ENCODE peak calls at places on chromosome 10, in nine cellular contexts. A is lower leg skin, O is ovary, B is heart left ventricle, G is IMR-90, T is A549, S is HCT116, X is GM12891, M is transverse colon. C is an unnamed sample.

GRCh38 chr10:35752469-35753450 is 110.7 kb upstream of the FZD8 start:
- DNase-seq in O (no peak), G (no peak), S (no peak), T (no peak), X (no peak), B (peak), A (no peak), M (no peak), C (no peak)

GRCh38 chr10:101244321-101245050 is 15.2 kb upstream of the LBX1 start:
- DNase-seq in T (peak), X (no peak), G (peak), O (no peak), B (no peak), A (no peak), S (peak), M (no peak), C (no peak)

GRCh38 chr10:50033481-50033880 is 34.3 kb upstream of the WASHC2A start:
- DNase-seq in M (no peak), T (no peak), S (no peak), A (no peak), B (no peak), X (no peak), O (no peak), G (peak), C (no peak)

GRCh38 chr10:71980181-71981023 is 16.2 kb downstream of the CHST3 start:
- DNase-seq in G (peak), X (no peak), M (no peak), O (no peak), T (no peak), B (no peak), S (no peak), A (no peak), C (no peak)

GRCh38 chr10:46550076-46550790 is 6.2 kb downstream of the GPRIN2 start:
- DNase-seq in T (no peak), G (no peak), B (peak), S (no peak), X (peak), O (peak), A (no peak), M (peak), C (peak)

GRCh38 chr10:91313-91712 is 42.2 kb upstream of the TUBB8 start:
- DNase-seq in M (no peak), X (no peak), B (no peak), T (no peak), G (no peak), S (no peak), O (no peak), A (no peak), C (no peak)

GRCh38 chr10:123117644-123118409 is 17.9 kb upstream of the HMX3 start:
- DNase-seq in M (no peak), X (no peak), T (no peak), O (no peak), G (no peak), S (no peak), A (no peak), B (no peak), C (no peak)

GRCh38 chr10:18658992-18659783 is at the start of gene ARL5B:
- DNase-seq in A (peak), M (peak), G (peak), S (peak), X (peak), T (peak), O (peak), B (peak), C (peak)

GRCh38 chr10:91296471-91296870 is 76.0 kb downstream of the PCGF5 start:
- DNase-seq in A (no peak), T (peak), O (no peak), B (no peak), M (no peak), G (no peak), S (peak), X (no peak), C (no peak)

GRCh38 chr10:72574636-72575035 is 51.2 kb downstream of the MICU1 start:
- DNase-seq in S (no peak), O (no peak), A (no peak), T (no peak), M (no peak), G (no peak), X (no peak), B (no peak), C (no peak)

GRCh38 chr10:45644527-45644926 is 28.0 kb downstream of the ZFAND4 start:
- DNase-seq in G (no peak), O (no peak), B (no peak), X (no peak), T (no peak), S (no peak), A (no peak), M (no peak), C (no peak)

GRCh38 chr10:129710510-129710847 is 243.4 kb downstream of the MGMT start:
- DNase-seq in M (no peak), B (no peak), A (no peak), O (no peak), X (no peak), S (no peak), G (no peak), T (no peak), C (peak)

GRCh38 chr10:101056365-101057151 is 5.2 kb upstream of the KAZALD1 start:
- DNase-seq in G (no peak), S (no peak), B (no peak), T (no peak), A (no peak), O (no peak), M (no peak), X (no peak), C (no peak)

GRCh38 chr10:132096863-132097478 is 31.2 kb downstream of the JAKMIP3 start:
- DNase-seq in O (no peak), B (no peak), A (no peak), S (no peak), M (no peak), G (no peak), T (no peak), X (no peak), C (no peak)

GRCh38 chr10:78182841-78183240 is 149.2 kb downstream of the RPS24 start:
- DNase-seq in A (no peak), X (no peak), M (no peak), T (no peak), O (no peak), G (no peak), S (no peak), B (no peak), C (no peak)

GRCh38 chr10:99676435-99676834 is 17.1 kb downstream of the ENTPD7 start:
- DNase-seq in B (no peak), T (no peak), O (no peak), M (no peak), G (peak), S (no peak), A (no peak), X (no peak), C (no peak)

GRCh38 chr10:133070402-133070801 is 17.3 kb upstream of the ADGRA1 start:
- DNase-seq in A (no peak), B (no peak), S (no peak), O (no peak), T (no peak), G (no peak), M (no peak), X (no peak), C (no peak)

GRCh38 chr10:97713351-97713827 is at the start of gene MARVELD1:
- DNase-seq in A (peak), M (peak), B (peak), G (peak), T (peak), S (no peak), O (peak), X (peak), C (no peak)

GRCh38 chr10:28375399-28376354 is 72.8 kb upstream of the MPP7 start:
- DNase-seq in G (peak), O (no peak), T (peak), B (no peak), S (peak), M (peak), A (no peak), X (no peak), C (no peak)

GRCh38 chr10:129466703-129467345 is at the start of gene MGMT:
- DNase-seq in S (peak), O (peak), B (peak), G (peak), M (peak), T (peak), X (peak), A (peak), C (peak)

GRCh38 chr10:88062385-88062784 is 199.0 kb downstream of the PTEN start:
- DNase-seq in T (no peak), O (no peak), B (no peak), G (peak), S (no peak), X (no peak), M (no peak), A (no peak), C (no peak)

GRCh38 chr10:126481181-126481580 is 92.9 kb upstream of the ADAM12 start:
- DNase-seq in G (no peak), X (no peak), A (no peak), O (no peak), S (no peak), T (no peak), B (no peak), M (no peak), C (no peak)

GRCh38 chr10:26372513-26373354 is 65.4 kb upstream of the APBB1IP start:
- DNase-seq in G (no peak), T (no peak), O (no peak), A (no peak), B (no peak), S (no peak), M (no peak), X (no peak), C (no peak)

GRCh38 chr10:75084834-75085384 is 26.5 kb upstream of the SAMD8 start:
- DNase-seq in B (no peak), M (no peak), S (no peak), T (no peak), O (no peak), X (no peak), G (no peak), A (no peak), C (no peak)

GRCh38 chr10:8600192-8600591 is 545.7 kb downstream of the GATA3 start:
- DNase-seq in M (no peak), O (no peak), A (no peak), T (peak), X (no peak), G (no peak), B (no peak), S (no peak), C (no peak)

GRCh38 chr10:58513189-58514101 is 773 bp downstream of the BICC1 start:
- DNase-seq in G (peak), O (peak), X (no peak), M (peak), T (peak), B (peak), A (peak), S (no peak), C (no peak)

GRCh38 chr10:122188706-122189105 is 82.4 kb upstream of the BTBD16 start:
- DNase-seq in G (no peak), S (no peak), M (no peak), X (no peak), A (no peak), O (no peak), B (no peak), T (no peak), C (no peak)

GRCh38 chr10:91590142-91590903 is 42.5 kb downstream of the PPP1R3C start:
- DNase-seq in S (no peak), G (peak), A (peak), M (peak), O (peak), X (no peak), B (peak), T (peak), C (no peak)

GRCh38 chr10:52779541-52780390 is 7.2 kb upstream of the MBL2 start:
- DNase-seq in A (no peak), B (peak), T (peak), S (peak), G (peak), M (peak), O (no peak), X (peak), C (peak)

GRCh38 chr10:103793920-103794883 is 61.2 kb downstream of the SH3PXD2A start:
- DNase-seq in X (no peak), B (no peak), M (peak), A (no peak), S (no peak), O (no peak), T (peak), G (no peak), C (peak)

GRCh38 chr10:25105262-25105661 is 69.5 kb upstream of the GPR158 start:
- DNase-seq in G (no peak), T (no peak), A (no peak), X (no peak), O (no peak), S (no peak), B (no peak), M (no peak), C (no peak)

GRCh38 chr10:78071140-78071856 is 37.6 kb downstream of the RPS24 start:
- DNase-seq in A (no peak), B (no peak), M (no peak), G (no peak), T (no peak), O (no peak), S (no peak), X (no peak), C (no peak)

GRCh38 chr10:79111427-79111826 is 42.7 kb downstream of the ZMIZ1 start:
- DNase-seq in T (peak), M (no peak), G (peak), S (no peak), X (no peak), A (no peak), B (no peak), O (no peak), C (no peak)

GRCh38 chr10:12663863-12664262 is 314.5 kb downstream of the CAMK1D start:
- DNase-seq in M (no peak), O (no peak), T (no peak), X (no peak), B (no peak), G (no peak), S (no peak), A (no peak), C (no peak)

GRCh38 chr10:131230166-131230565 is 81.4 kb downstream of the TCERG1L start:
- DNase-seq in B (no peak), A (no peak), O (no peak), S (no peak), T (no peak), X (no peak), M (no peak), G (no peak), C (peak)

GRCh38 chr10:43316516-43316915 is 49.7 kb upstream of the RASGEF1A start:
- DNase-seq in O (no peak), G (no peak), T (no peak), B (no peak), M (no peak), X (no peak), A (no peak), S (no peak), C (no peak)

GRCh38 chr10:1567152-1567551 is 170.2 kb downstream of the ADARB2 start:
- DNase-seq in M (no peak), O (no peak), S (no peak), A (no peak), G (no peak), T (no peak), X (no peak), B (no peak), C (no peak)

GRCh38 chr10:3482200-3482993 is 302.6 kb downstream of the KLF6 start:
- DNase-seq in X (no peak), B (peak), G (peak), S (peak), A (peak), M (peak), T (peak), O (peak), C (no peak)
- TF ChIP-seq POLR2A in X (no peak), B (no peak), G (no peak), S (no peak), A (no peak), M (no peak), T (no peak), O (no peak), C (no peak)

GRCh38 chr10:73730153-73730906 is 13.8 kb upstream of the SEC24C start:
- DNase-seq in S (peak), T (peak), B (peak), O (peak), A (peak), M (peak), G (peak), X (peak), C (peak)
- TF ChIP-seq POLR2A in S (peak), T (peak), B (no peak), O (peak), A (no peak), M (peak), G (peak), X (peak), C (peak)

DNA sequence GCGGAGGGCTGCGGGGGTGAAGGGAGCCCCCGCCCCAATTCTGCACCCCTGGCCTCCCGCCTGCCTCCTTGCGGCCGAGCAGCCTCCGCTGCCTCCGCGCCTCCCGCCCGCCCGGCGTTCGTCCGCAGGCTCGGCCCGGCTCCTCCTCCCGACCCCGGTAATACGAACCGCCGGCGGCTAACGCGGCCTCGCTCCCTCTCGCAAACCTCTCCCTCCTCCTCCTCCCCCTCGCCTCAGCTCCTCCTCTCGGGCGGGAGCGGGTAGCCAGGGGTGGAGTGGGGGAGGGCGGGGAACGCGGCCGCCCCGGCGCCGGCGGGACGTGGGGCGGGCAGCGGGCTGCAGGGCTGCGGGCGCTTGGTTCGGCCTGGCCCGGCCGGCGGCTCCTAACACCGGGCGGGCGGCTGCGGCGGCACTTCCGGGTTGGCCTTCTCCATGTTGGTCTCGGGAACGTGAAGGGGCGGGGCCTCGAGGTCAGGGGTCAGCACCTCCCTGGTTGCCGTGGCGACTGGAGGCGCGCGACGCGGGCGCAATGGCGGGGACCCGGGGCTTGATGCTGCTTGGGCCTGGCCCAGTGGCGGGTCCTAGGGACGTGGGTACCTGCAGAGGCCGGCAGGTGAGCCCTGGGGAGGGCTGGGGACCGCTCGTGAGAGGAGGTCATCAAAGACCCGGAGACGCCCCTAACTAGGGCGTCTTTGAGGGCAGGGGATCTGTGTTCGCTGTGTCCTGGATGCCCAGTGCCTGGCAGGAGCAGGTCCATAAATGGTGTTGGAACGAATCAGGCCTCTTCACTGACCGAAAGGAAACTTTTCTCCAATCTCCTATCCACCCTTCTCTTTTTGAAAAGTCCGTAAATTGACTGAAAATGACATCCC is at the start of gene RAB11FIP2:
- DNase-seq in T (peak), G (peak), S (peak), O (peak), M (peak), A (peak), B (peak), X (peak), C (peak)
- TF ChIP-seq POLR2A in T (peak), G (no peak), S (peak), O (peak), M (peak), A (no peak), B (no peak), X (peak), C (peak)

GRCh38 chr10:102401735-102402511 is 6.4 kb downstream of the NFKB2 start:
- DNase-seq in B (no peak), O (no peak), S (no peak), T (peak), X (no peak), A (no peak), M (no peak), G (peak), C (no peak)
- TF ChIP-seq POLR2A in B (no peak), O (no peak), S (no peak), T (no peak), X (no peak), A (no peak), M (no peak), G (no peak), C (no peak)

DNA sequence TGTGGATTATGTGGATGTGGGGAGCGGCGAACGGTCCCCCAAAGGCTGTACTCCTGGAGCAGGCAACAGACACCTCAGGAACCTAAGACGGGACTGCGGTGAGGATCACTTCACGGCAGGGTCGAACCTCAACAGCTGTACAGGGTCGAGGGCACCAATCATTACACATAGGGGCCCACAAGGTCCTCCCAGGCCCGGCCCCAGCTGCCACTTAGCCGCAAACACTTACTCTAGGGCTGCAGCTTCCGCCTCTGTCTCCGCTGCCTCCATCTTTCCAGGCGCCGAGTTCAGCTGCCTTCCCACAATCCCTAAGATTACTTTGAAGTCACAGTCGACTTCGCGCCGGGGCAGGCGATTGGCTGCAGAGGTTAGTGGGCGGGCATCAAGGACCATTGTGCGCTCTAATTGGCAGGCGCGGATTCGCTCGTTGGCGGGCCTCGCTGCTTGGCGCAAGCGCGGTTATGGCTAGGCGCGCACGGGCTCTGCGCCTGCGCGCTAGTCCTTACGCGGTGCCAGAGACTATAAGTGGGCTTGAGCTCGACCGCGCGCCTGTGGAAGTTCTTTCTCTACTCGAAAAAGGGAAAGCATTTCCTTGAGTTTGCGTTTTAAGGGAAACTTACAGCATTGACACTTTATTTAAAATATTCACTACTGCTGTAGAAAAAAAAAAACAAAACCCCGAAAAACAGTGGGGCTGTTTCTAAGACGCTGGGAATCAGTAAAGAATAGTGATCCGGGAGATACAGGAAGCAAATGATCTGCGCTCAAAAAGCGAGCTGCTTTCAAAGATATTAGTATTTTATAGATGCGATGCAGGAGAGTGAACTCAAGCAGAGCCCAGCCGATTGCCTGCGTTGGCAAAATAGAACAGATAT is at the start of gene ZWINT:
- DNase-seq in A (peak), X (peak), S (peak), G (peak), T (peak), M (peak), B (peak), O (peak), C (peak)
- TF ChIP-seq POLR2A in A (no peak), X (peak), S (peak), G (peak), T (peak), M (peak), B (no peak), O (no peak), C (peak)

GRCh38 chr10:116658152-116658551 is 37.4 kb downstream of the PNLIPRP2 start:
- DNase-seq in B (no peak), A (no peak), G (no peak), T (no peak), S (no peak), O (no peak), X (no peak), M (no peak), C (no peak)
- TF ChIP-seq POLR2A in B (no peak), A (no peak), G (no peak), T (no peak), S (no peak), O (no peak), X (no peak), M (no peak), C (no peak)

GRCh38 chr10:30433286-30433778 is 652 bp upstream of the MAP3K8 start:
- DNase-seq in X (no peak), O (peak), B (peak), A (peak), G (peak), S (peak), T (peak), M (peak), C (peak)
- TF ChIP-seq POLR2A in X (peak), O (no peak), B (no peak), A (no peak), G (no peak), S (peak), T (no peak), M (no peak), C (no peak)

DNA sequence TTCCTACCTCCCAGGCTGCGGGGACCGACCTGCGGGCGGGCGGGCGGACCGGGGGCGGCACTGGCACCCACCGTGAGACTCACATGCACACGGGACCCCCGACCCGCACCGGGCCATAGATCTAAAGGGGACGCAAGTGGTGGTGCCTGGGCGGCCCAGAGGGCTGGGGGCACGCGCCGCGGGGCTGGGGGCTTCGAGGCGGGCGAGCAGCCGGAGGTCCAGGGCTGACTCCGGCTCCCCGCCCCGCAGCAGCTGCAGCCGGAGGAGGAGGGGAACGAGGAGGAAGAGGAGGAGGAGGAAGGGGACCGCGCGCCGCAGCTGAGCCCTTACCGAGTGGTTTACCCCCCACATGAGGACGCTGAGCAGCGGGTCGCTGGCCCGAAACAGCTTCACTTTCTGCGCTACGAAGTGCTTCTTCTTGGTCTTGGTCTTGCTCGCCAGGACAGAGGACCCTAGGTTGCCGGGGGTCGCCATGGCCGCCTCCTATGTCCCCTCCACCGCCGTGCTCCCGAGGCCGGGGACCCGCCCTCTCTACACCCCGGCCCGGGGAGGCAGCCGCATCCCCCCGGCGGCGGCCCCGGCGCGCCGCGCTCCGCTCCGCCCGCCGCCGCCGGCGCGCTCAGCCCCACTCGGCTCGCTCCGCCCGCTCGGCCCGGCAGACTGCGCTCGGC is 390 bp downstream of the PIP4K2A start:
- DNase-seq in M (peak), X (no peak), G (peak), O (peak), B (peak), T (no peak), S (no peak), A (peak), C (peak)
- TF ChIP-seq POLR2A in M (no peak), X (peak), G (no peak), O (no peak), B (no peak), T (no peak), S (no peak), A (no peak), C (peak)